ENCODE peak calls at places on chromosome 9, in five cellular contexts. S is HFF-Myc; M is cardiac fibroblast; T is stomach; C is CD8-positive, alpha-beta memory T cell. Y is an unnamed sample.

GRCh38 chr9:118522093-118523028 is 818.2 kb downstream of the TLR4 start:
- DNase-seq in S (no peak), M (peak), T (no peak), C (no peak), Y (peak)

GRCh38 chr9:83569326-83569725 is 31.1 kb upstream of the FRMD3 start:
- DNase-seq in S (no peak), M (no peak), T (no peak), C (no peak), Y (no peak)

GRCh38 chr9:88280816-88281382 is 107.3 kb upstream of the SPIN1 start:
- DNase-seq in S (no peak), M (peak), T (no peak), C (no peak), Y (no peak)

GRCh38 chr9:131513177-131513576 is 10.5 kb downstream of the POMT1 start:
- DNase-seq in S (no peak), M (no peak), T (no peak), C (no peak), Y (no peak)

GRCh38 chr9:27925815-27926214 is 352.5 kb upstream of the C9orf72 start:
- DNase-seq in S (no peak), M (no peak), T (no peak), C (no peak), Y (no peak)

GRCh38 chr9:135504262-135505229 is 4.1 kb downstream of the MRPS2 start:
- DNase-seq in S (no peak), M (peak), T (peak), C (no peak), Y (no peak)

GRCh38 chr9:89036862-89037261 is 45.6 kb downstream of the S1PR3 start:
- DNase-seq in S (no peak), M (no peak), T (no peak), C (no peak), Y (no peak)

GRCh38 chr9:114307323-114308250 is 15.3 kb upstream of the ORM1 start:
- DNase-seq in S (no peak), M (peak), T (peak), C (no peak), Y (peak)

GRCh38 chr9:137762414-137763061 is 115.0 kb upstream of the CACNA1B start:
- DNase-seq in S (peak), M (no peak), T (peak), C (no peak), Y (peak)

GRCh38 chr9:2208465-2208864 is 193.3 kb downstream of the SMARCA2 start:
- DNase-seq in S (no peak), M (no peak), T (no peak), C (no peak), Y (no peak)

GRCh38 chr9:68446836-68447235 is 90.4 kb downstream of the PGM5 start:
- DNase-seq in S (no peak), M (no peak), T (no peak), C (no peak), Y (no peak)

GRCh38 chr9:111016046-111017026 is 21.9 kb downstream of the LPAR1 start:
- DNase-seq in S (no peak), M (peak), T (no peak), C (no peak), Y (no peak)

DNA sequence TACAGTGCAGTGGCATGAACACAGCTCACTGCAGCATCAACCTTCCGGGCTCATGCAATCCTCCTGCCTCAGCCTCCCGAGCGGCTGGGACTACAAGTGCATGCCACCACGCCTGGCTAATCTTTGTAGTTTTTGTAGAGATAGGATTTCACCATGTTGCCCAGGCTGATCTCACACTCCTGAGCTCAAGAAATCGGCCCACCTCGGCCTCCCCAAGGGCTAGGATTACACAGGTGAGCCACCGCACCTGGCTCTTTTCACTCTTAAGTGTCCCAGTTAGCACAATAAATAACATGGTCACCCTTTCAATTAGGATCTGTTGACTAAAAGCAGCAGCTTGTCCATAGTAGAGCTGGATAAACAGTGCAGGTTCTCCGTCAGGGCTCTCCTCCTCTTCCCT is 1.4 kb downstream of the CDK5RAP2 start:
- DNase-seq in S (no peak), M (no peak), T (no peak), C (no peak), Y (no peak)
- H3K4me3 ChIP-seq in S (peak), M (peak), T (peak), C (peak), Y (no peak)

DNA sequence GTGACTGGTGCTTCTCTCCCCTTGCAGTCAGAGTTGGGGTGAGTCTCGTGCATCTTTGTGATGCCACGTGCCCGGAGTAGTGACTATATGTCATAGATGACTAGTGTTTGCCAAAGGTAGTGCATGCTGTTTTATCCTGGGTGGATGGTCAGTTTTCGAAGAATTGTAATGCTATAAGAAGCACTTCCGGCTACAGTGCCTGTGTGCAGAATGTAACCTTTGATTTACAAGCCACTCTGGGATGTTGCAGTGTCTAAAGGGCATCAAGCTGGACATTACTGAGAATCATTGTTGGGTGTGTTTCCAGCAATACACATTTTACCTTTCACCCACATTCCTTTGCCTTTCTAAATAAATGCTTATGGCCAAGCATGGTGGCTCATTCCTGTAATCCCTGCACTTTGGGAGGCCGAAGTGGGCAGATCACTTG is 16.7 kb downstream of the MVB12B start:
- DNase-seq in S (no peak), M (no peak), T (no peak), C (no peak), Y (no peak)
- H3K4me3 ChIP-seq in S (no peak), M (no peak), T (no peak), C (no peak), Y (no peak)

GRCh38 chr9:35842020-35842745 is 13.2 kb downstream of the TMEM8B start:
- DNase-seq in S (no peak), M (no peak), T (no peak), C (no peak), Y (peak)

GRCh38 chr9:35847786-35848185 is 18.8 kb downstream of the TMEM8B start:
- DNase-seq in S (no peak), M (no peak), T (no peak), C (no peak), Y (no peak)

GRCh38 chr9:35844628-35845301 is 15.7 kb downstream of the TMEM8B start:
- DNase-seq in S (peak), M (peak), T (peak), C (no peak), Y (peak)

GRCh38 chr9:35842795-35843194 is 13.8 kb downstream of the TMEM8B start:
- DNase-seq in S (no peak), M (no peak), T (no peak), C (no peak), Y (no peak)

GRCh38 chr9:35845824-35846771 is 17.1 kb downstream of the TMEM8B start:
- DNase-seq in S (no peak), M (no peak), T (no peak), C (no peak), Y (no peak)
- H3K4me3 ChIP-seq in S (no peak), M (no peak), T (no peak), C (no peak), Y (no peak)

GRCh38 chr9:3342159-3342777 is 183.5 kb downstream of the RFX3 start:
- DNase-seq in S (no peak), M (peak), T (no peak), C (no peak), Y (peak)
- H3K4me3 ChIP-seq in S (no peak), M (no peak), T (no peak), C (no peak), Y (no peak)

Y was measured in skeletal muscle cell.